ENCODE peak calls at places on chromosomes 4 and X, in six cellular contexts. R is testis, Q is endothelial cell of umbilical vein, I is kidney epithelial cell, Y is neural progenitor cell, F is heart left ventricle. E is an unnamed sample. For H3K36me3, the result is how much of the 10 kb centered on the place peaks cover.

GRCh38 chrX:32268207-32268606 is 943.1 kb downstream of the DMD start:
- DNase-seq in Y (no peak), Q (no peak), F (no peak), R (no peak), I (no peak), E (no peak)

GRCh38 chrX:151177141-151178027 is 1.0 kb downstream of the GPR50 start:
- DNase-seq in Q (peak), F (no peak), I (no peak), Y (peak), R (no peak), E (no peak)

GRCh38 chr4:183434264-183435045 is 10.0 kb upstream of the CDKN2AIP start:
- DNase-seq in Q (peak), F (no peak), Y (no peak), R (no peak), I (no peak), E (no peak)

GRCh38 chr4:8247047-8247930 is 22.3 kb upstream of the HTRA3 start:
- DNase-seq in Q (no peak), Y (no peak), I (no peak), F (peak), R (peak), E (peak)

GRCh38 chr4:5905714-5906113 is 12.8 kb upstream of the CRMP1 start:
- DNase-seq in F (no peak), Y (peak), Q (no peak), I (no peak), R (no peak), E (no peak)

GRCh38 chr4:119130365-119131065 is 5.1 kb upstream of the MYOZ2 start:
- DNase-seq in R (no peak), Y (no peak), I (no peak), F (no peak), Q (peak), E (no peak)

GRCh38 chr4:122584517-122584916 is 36.3 kb downstream of the IL21 start:
- DNase-seq in I (peak), R (no peak), Q (peak), Y (no peak), F (no peak), E (no peak)

GRCh38 chr4:142697928-142698327 is 148.2 kb downstream of the INPP4B start:
- DNase-seq in I (no peak), R (no peak), Y (no peak), F (no peak), Q (no peak), E (no peak)

GRCh38 chr4:6178757-6179156 is 21.6 kb downstream of the JAKMIP1 start:
- DNase-seq in Q (no peak), Y (no peak), F (no peak), R (no peak), I (no peak), E (no peak)

GRCh38 chrX:42803320-42803719 is 25.4 kb upstream of the PPP1R2C start:
- DNase-seq in Q (no peak), I (no peak), F (no peak), R (no peak), Y (no peak), E (no peak)

GRCh38 chrX:1424452-1424851 is 28.3 kb downstream of the ASMTL start:
- DNase-seq in R (peak), I (no peak), Q (no peak), F (no peak), Y (no peak), E (no peak)

GRCh38 chr4:176745902-176746301 is 46.8 kb downstream of the VEGFC start:
- DNase-seq in Y (no peak), Q (no peak), F (no peak), R (no peak), I (no peak), E (no peak)

GRCh38 chrX:106436695-106437094 is 175.1 kb upstream of the RADX start:
- DNase-seq in F (no peak), I (no peak), Y (no peak), R (no peak), Q (no peak), E (no peak)

GRCh38 chr4:136927172-136927571 is 605.1 kb downstream of the PCDH18 start:
- DNase-seq in F (no peak), R (no peak), Q (no peak), I (peak), Y (no peak), E (no peak)

GRCh38 chr4:185504098-185505047 is 30.9 kb downstream of the PDLIM3 start:
- DNase-seq in R (peak), Q (no peak), I (peak), F (peak), Y (no peak), E (peak)

GRCh38 chr4:124427095-124427767 is 285.3 kb downstream of the ANKRD50 start:
- DNase-seq in F (no peak), I (no peak), R (no peak), Q (peak), Y (no peak), E (no peak)

GRCh38 chr4:159229164-159229563 is 126.3 kb downstream of the RAPGEF2 start:
- DNase-seq in Y (peak), Q (peak), I (peak), F (no peak), R (no peak), E (no peak)

GRCh38 chr4:187598246-187598645 is 397.3 kb upstream of the ZFP42 start:
- DNase-seq in F (no peak), Y (no peak), Q (no peak), I (no peak), R (no peak), E (no peak)

GRCh38 chr4:121226362-121226761 is 62.2 kb upstream of the TNIP3 start:
- DNase-seq in F (no peak), Q (no peak), Y (peak), R (no peak), I (no peak), E (no peak)

GRCh38 chrX:100928660-100929613 is at the start of gene XKRX:
- DNase-seq in R (peak), Y (peak), I (no peak), Q (peak), F (no peak), E (peak)

GRCh38 chr4:132101526-132101925 is 1047.6 kb upstream of the PCDH10 start:
- DNase-seq in Q (no peak), I (no peak), Y (no peak), F (no peak), R (no peak), E (no peak)

GRCh38 chr4:181838253-181838652 is 404.9 kb upstream of the TENM3 start:
- DNase-seq in I (no peak), R (no peak), Q (no peak), Y (no peak), F (no peak), E (no peak)
- TF ChIP-seq CTCF in I (no peak), R (no peak), Q (no peak), Y (no peak), F (no peak), E (no peak)

GRCh38 chr4:749771-750666 is 44.4 kb downstream of the PCGF3 start:
- DNase-seq in F (no peak), Q (peak), R (no peak), Y (no peak), I (no peak), E (no peak)

GRCh38 chr4:751676-752075 is 46.0 kb downstream of the PCGF3 start:
- DNase-seq in R (no peak), Q (no peak), F (no peak), I (no peak), Y (no peak), E (no peak)

GRCh38 chr4:752196-752861 is 46.7 kb downstream of the PCGF3 start:
- DNase-seq in Q (no peak), R (no peak), I (no peak), Y (no peak), F (no peak), E (no peak)

GRCh38 chr4:757111-757510 is 51.5 kb downstream of the PCGF3 start:
- DNase-seq in R (no peak), F (peak), I (no peak), Q (no peak), Y (no peak), E (no peak)

GRCh38 chr4:754221-755120 is 48.8 kb downstream of the PCGF3 start:
- DNase-seq in Q (no peak), I (no peak), R (no peak), F (no peak), Y (no peak), E (no peak)
- H3K36me3 ChIP-seq in Q (under half), I (under half), R (under half), F (under half), Y (under half), E (under half)

GRCh38 chrX:71227370-71228062 is 4.5 kb downstream of the GJB1 start:
- DNase-seq in R (no peak), F (no peak), Y (no peak), I (no peak), Q (no peak), E (no peak)
- TF ChIP-seq CTCF in R (no peak), F (no peak), Y (peak), I (no peak), Q (no peak), E (no peak)

GRCh38 chr4:3220586-3221494 is 28.1 kb upstream of the MSANTD1 start:
- DNase-seq in I (no peak), Q (no peak), R (no peak), F (no peak), Y (no peak), E (peak)

GRCh38 chr4:3217771-3218170 is 31.2 kb upstream of the MSANTD1 start:
- DNase-seq in Y (no peak), R (no peak), F (no peak), Q (no peak), I (no peak), E (no peak)

GRCh38 chr4:3218824-3219760 is 29.9 kb upstream of the MSANTD1 start:
- DNase-seq in R (no peak), Y (peak), I (no peak), Q (no peak), F (no peak), E (no peak)

GRCh38 chr4:3221996-3222395 is 27.0 kb upstream of the MSANTD1 start:
- DNase-seq in F (no peak), R (no peak), I (no peak), Q (no peak), Y (no peak), E (no peak)

DNA sequence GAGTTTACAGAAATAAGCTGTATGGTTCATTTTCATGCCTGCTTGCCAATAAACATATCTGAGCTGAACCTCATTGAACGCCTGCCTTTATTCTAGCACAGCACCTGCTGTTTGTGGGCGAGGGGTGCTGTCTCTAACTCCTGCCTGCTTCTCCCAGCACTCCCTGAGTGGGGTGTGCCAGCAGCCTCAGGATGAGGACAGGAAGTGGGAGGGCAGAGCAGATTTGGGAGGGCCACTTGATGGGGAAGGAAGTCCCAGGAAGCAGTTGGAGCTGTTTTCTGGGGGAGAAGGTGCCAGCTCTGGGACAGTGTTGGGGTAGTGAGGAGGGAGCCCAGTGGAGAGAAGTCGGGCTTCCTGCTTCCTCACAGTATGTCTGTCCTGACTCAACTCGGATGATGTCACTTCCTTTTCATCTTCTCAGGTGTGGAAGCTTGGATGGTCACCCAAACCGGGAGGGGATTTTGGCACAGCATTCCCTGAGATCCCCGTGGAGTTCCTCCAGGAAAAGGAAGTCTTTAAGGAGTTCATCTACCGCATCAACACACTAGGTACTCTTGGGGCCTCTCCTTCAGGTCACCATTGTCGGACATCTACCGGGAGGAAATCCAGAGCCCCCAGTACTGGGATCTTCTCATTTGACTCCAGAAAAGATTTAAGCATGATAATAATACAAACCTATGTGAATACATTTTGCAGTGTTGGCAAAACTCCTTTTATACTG is 29.0 kb upstream of the MSANTD1 start:
- DNase-seq in I (no peak), Q (no peak), F (no peak), R (no peak), Y (no peak), E (no peak)
- H3K36me3 ChIP-seq in I (under half), Q (half or more), F (half or more), R (under half), Y (under half), E (half or more)

GRCh38 chrX:110466790-110467189 is 108.1 kb downstream of the RTL9 start:
- DNase-seq in F (no peak), I (no peak), Q (no peak), R (no peak), Y (no peak), E (no peak)
- TF ChIP-seq CTCF in F (no peak), I (no peak), Q (no peak), R (no peak), Y (no peak), E (no peak)

GRCh38 chr4:84691170-84691691 is 108.3 kb downstream of the CDS1 start:
- DNase-seq in Y (no peak), Q (peak), R (no peak), I (peak), F (no peak), E (no peak)

GRCh38 chr4:84685105-84685504 is 102.2 kb downstream of the CDS1 start:
- DNase-seq in Q (no peak), R (no peak), F (no peak), Y (no peak), I (no peak), E (no peak)

GRCh38 chr4:84690481-84690880 is 107.6 kb downstream of the CDS1 start:
- DNase-seq in F (no peak), I (no peak), R (no peak), Q (no peak), Y (no peak), E (no peak)

GRCh38 chr4:84691800-84692199 is 108.9 kb downstream of the CDS1 start:
- DNase-seq in Q (no peak), I (no peak), Y (no peak), R (no peak), F (no peak), E (no peak)

DNA sequence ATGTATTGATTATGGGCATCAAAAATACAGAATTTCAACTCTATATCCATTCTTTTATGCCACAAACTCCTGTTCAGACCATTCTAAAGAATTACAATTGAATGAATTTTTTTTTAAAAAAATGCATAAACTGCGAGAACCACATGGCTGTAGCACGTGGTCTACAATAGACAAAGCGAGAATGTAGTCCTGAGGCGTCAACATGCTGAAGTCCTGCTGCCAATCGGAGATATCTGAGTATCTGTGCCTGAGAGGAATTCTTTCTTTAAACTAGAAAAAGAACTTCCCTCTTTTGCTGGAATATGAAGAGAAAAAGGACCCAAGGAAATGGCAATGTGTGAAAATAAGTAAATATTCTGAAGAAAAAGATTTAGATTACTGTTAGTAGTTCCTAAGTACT is 105.7 kb downstream of the CDS1 start:
- DNase-seq in R (no peak), I (no peak), Y (no peak), F (no peak), Q (no peak), E (no peak)
- H3K36me3 ChIP-seq in R (under half), I (under half), Y (under half), F (half or more), Q (under half), E (half or more)

E was measured in left ventricle myocardium inferior.